ENCODE peak calls at places on chromosomes 1 and 21, in nine cellular contexts. I is IMR-90, Q is left lung, F is heart left ventricle, C is psoas muscle, K is AG04449, E is PC-9, G is kidney epithelial cell, W is fibroblast of the aortic adventitia. S is an unnamed sample.

GRCh38 chr1:62271932-62272728 is 47.1 kb downstream of the KANK4 start:
- DNase-seq in I (no peak), Q (no peak), F (no peak), C (no peak), K (no peak), E (no peak), G (no peak), W (no peak), S (no peak)

GRCh38 chr1:193519922-193520321 is 333.5 kb upstream of the B3GALT2 start:
- DNase-seq in I (no peak), Q (no peak), F (no peak), C (no peak), K (no peak), E (no peak), G (no peak), W (peak; percentile 1), S (no peak)

GRCh38 chr1:225767591-225768540 is 9.8 kb upstream of the SRP9 start:
- DNase-seq in I (peak; percentile 56), Q (no peak), F (peak; percentile 82), C (peak; percentile 74), K (no peak), E (peak; percentile 83), G (no peak), W (peak; percentile 90), S (peak; percentile 83)

GRCh38 chr21:44394733-44395132 is 41.3 kb downstream of the TRPM2 start:
- DNase-seq in I (no peak), Q (no peak), F (no peak), C (no peak), K (no peak), E (no peak), G (no peak), W (no peak), S (no peak)

GRCh38 chr1:246726881-246727280 is 2.7 kb downstream of the SCCPDH start:
- DNase-seq in I (no peak), Q (no peak), F (no peak), C (no peak), K (no peak), E (no peak), G (no peak), W (no peak), S (no peak)

GRCh38 chr1:219549215-219549614 is 63.7 kb downstream of the ZC3H11B start:
- DNase-seq in I (no peak), Q (no peak), F (no peak), C (no peak), K (no peak), E (no peak), G (no peak), W (peak; percentile 85), S (no peak)

GRCh38 chr21:35737899-35738341 is 322.4 kb downstream of the SETD4 start:
- DNase-seq in I (no peak), Q (no peak), F (peak; percentile 27), C (peak; percentile 48), K (no peak), E (no peak), G (peak; percentile 56), W (peak; percentile 80), S (peak; percentile 25)

GRCh38 chr1:64934115-64934880 is 32.1 kb downstream of the JAK1 start:
- DNase-seq in I (peak; percentile 82), Q (no peak), F (no peak), C (peak; percentile 31), K (no peak), E (no peak), G (peak; percentile 53), W (peak; percentile 79), S (no peak)

GRCh38 chr21:30408782-30409494 is 13.1 kb downstream of the KRTAP13-1 start:
- DNase-seq in I (no peak), Q (peak; percentile 82), F (peak; percentile 17), C (no peak), K (no peak), E (peak; percentile 46), G (peak; percentile 35), W (peak; percentile 1), S (no peak)

GRCh38 chr1:44616991-44617702 is 57.1 kb downstream of the TMEM53 start:
- DNase-seq in I (peak; percentile 34), Q (no peak), F (no peak), C (peak; percentile 30), K (no peak), E (no peak), G (no peak), W (no peak), S (no peak)

GRCh38 chr1:222307621-222308020 is 240.3 kb downstream of the HHIPL2 start:
- DNase-seq in I (no peak), Q (no peak), F (no peak), C (no peak), K (no peak), E (no peak), G (no peak), W (no peak), S (no peak)

GRCh38 chr1:68496680-68497357 is at the start of gene DEPDC1:
- DNase-seq in I (peak; percentile 92), Q (peak; percentile 100), F (peak; percentile 95), C (peak; percentile 94), K (peak; percentile 54), E (peak; percentile 93), G (peak; percentile 75), W (peak; percentile 91), S (peak; percentile 96)
- TF ChIP-seq CTCF in I (no peak), Q (no peak), F (no peak), C (no peak), K (no peak), E (no peak), G (peak; percentile 4), W (no peak), S (peak; percentile 20)

GRCh38 chr1:204128964-204129896 is 22.6 kb downstream of the ETNK2 start:
- DNase-seq in I (peak; percentile 61), Q (peak; percentile 95), F (peak; percentile 77), C (peak; percentile 68), K (no peak), E (no peak), G (no peak), W (peak; percentile 70), S (peak; percentile 67)
- TF ChIP-seq CTCF in I (peak; percentile 80), Q (peak; percentile 94), F (peak; percentile 95), C (peak; percentile 95), K (peak; percentile 96), E (peak; percentile 80), G (peak; percentile 92), W (peak; percentile 89), S (peak; percentile 95)

GRCh38 chr1:37257646-37258045 is 216.7 kb upstream of the ZC3H12A start:
- DNase-seq in I (no peak), Q (no peak), F (no peak), C (no peak), K (no peak), E (no peak), G (no peak), W (no peak), S (no peak)

GRCh38 chr1:37259019-37259418 is 215.4 kb upstream of the ZC3H12A start:
- DNase-seq in I (no peak), Q (no peak), F (no peak), C (no peak), K (no peak), E (no peak), G (no peak), W (no peak), S (no peak)

GRCh38 chr1:37258068-37258467 is 216.3 kb upstream of the ZC3H12A start:
- DNase-seq in I (no peak), Q (no peak), F (no peak), C (no peak), K (no peak), E (no peak), G (no peak), W (no peak), S (no peak)

GRCh38 chr1:37255868-37256267 is 218.5 kb upstream of the ZC3H12A start:
- DNase-seq in I (no peak), Q (no peak), F (no peak), C (no peak), K (no peak), E (no peak), G (no peak), W (no peak), S (no peak)

DNA sequence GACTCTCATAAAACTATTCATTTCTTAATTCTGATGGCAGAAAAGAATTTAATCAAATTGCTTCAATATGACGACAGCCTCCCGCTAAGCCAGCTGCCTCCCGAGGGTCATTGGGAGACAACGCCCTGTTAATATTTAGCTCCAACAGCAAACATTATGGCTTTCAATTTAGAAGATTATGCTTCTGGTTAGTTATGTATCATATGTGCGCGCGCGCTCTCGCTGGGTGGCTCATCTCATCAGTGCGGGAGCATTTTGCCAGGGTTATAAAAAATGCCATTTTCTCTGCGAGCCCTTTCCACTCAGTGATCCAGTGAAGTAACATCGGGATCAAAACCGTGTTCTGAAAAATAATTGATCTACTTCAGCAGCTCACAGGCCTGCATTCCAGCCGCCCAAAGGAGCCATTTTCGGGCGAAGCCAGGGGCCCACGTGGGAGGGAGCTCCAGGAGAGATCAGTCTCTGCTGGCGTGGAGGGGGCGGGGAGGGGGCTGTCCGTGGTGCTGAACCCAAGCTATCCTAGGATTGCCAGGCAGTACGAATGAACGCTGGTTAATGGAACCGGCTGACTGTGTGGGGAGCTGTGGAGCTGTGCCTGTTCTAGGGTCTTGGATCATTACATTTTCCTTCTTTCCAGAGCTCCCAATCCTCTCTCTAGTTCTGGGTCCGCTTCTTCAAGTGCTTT is 219.1 kb upstream of the ZC3H12A start:
- DNase-seq in I (no peak), Q (no peak), F (peak; percentile 22), C (no peak), K (no peak), E (no peak), G (no peak), W (peak; percentile 1), S (no peak)
- TF ChIP-seq CTCF in I (no peak), Q (no peak), F (no peak), C (no peak), K (no peak), E (no peak), G (no peak), W (no peak), S (no peak)

GRCh38 chr1:170970256-170970655 is 34.9 kb downstream of the MROH9 start:
- DNase-seq in I (no peak), Q (no peak), F (no peak), C (no peak), K (no peak), E (no peak), G (no peak), W (no peak), S (no peak)

GRCh38 chr1:170964506-170964905 is 29.2 kb downstream of the MROH9 start:
- DNase-seq in I (no peak), Q (no peak), F (no peak), C (no peak), K (no peak), E (no peak), G (no peak), W (no peak), S (no peak)

DNA sequence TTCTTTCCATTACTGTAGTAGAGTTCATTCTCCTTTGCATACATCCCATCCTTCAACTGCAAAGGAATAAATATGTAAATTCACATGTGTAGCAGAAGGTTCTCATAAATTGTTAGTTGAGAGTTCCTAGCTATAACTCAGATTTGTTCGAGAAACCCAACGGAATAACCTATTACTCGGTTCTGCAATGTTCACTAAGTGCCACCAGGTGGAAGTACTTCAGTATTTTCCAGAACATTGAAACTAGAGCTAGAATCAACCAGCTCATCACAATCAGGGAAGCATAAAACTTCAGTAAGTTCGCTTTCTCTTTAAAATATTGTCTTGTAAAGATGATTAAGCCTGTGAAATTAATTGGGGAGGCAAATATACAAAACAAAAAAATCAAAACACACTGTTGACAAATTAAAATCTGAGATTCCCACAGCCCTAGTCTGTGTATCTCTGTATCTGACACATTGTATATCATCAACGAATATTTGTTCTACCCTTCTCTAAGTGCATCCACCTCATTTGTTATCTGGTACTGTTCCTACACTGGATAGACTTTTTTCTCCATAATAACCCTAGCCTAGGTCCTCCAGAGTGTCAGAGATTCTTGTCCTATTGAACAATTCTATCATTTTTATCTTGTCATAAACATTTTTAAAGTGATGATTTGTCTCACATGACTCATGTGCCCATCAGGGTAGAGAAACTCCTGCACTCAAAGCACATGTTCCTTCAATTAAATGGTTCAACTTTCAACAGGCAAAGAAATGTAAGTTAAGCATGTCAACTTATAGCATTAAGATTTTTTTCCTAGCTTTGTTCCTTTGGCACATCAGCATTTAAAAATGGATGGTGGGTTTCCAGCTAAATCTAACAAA is 31.9 kb downstream of the MROH9 start:
- DNase-seq in I (peak; percentile 63), Q (no peak), F (no peak), C (no peak), K (peak; percentile 14), E (no peak), G (no peak), W (peak; percentile 71), S (no peak)
- TF ChIP-seq CTCF in I (peak; percentile 68), Q (peak; percentile 46), F (peak; percentile 55), C (peak; percentile 50), K (peak; percentile 49), E (peak; percentile 65), G (peak; percentile 58), W (peak; percentile 73), S (peak; percentile 71)

S was measured in left ventricle myocardium inferior.